ENCODE peak calls at places on chromosomes 13 and 19, in four cellular contexts. P is K562, T is IMR-90, A is H1. E is an unnamed sample.

GRCh38 chr13:112931028-112931934 is 37.7 kb upstream of the MCF2L start:
- DNase-seq in P (peak), T (peak), A (peak), E (no peak)

GRCh38 chr13:27043013-27043412 is 128.6 kb downstream of the USP12 start:
- DNase-seq in P (no peak), T (peak), A (peak), E (no peak)

GRCh38 chr19:16308081-16308480 is 16.5 kb upstream of the KLF2 start:
- DNase-seq in A (no peak), P (no peak), T (no peak), E (no peak)

GRCh38 chr13:45339867-45340266 is 1.1 kb downstream of the TPT1 start:
- DNase-seq in A (no peak), P (no peak), T (no peak), E (no peak)

GRCh38 chr19:50190439-50190891 is 13.0 kb upstream of the MYH14 start:
- DNase-seq in T (no peak), A (no peak), P (no peak), E (peak)

GRCh38 chr13:90867336-90867683 is 480.2 kb upstream of the MIR17HG start:
- DNase-seq in A (peak), P (peak), T (peak), E (peak)

GRCh38 chr19:51777570-51778460 is 16.8 kb downstream of the FPR2 start:
- DNase-seq in P (peak), T (peak), A (peak), E (no peak)

GRCh38 chr13:83935566-83935965 is 53.3 kb upstream of the SLITRK1 start:
- DNase-seq in A (no peak), P (no peak), T (no peak), E (no peak)

GRCh38 chr13:25945596-25945995 is 106.2 kb downstream of the SHISA2 start:
- DNase-seq in A (no peak), T (no peak), P (no peak), E (no peak)

GRCh38 chr19:55080121-55080914 is 4.6 kb downstream of the EPS8L1 start:
- DNase-seq in T (peak), P (peak), A (no peak), E (no peak)

GRCh38 chr19:24063312-24063711 is 23.7 kb upstream of the ZNF254 start:
- DNase-seq in P (no peak), T (no peak), A (no peak), E (no peak)

GRCh38 chr13:30456290-30456689 is 9.4 kb downstream of the HMGB1 start:
- DNase-seq in A (no peak), T (no peak), P (no peak), E (no peak)

GRCh38 chr13:110449225-110450015 is 112.1 kb downstream of the RAB20 start:
- DNase-seq in P (no peak), A (no peak), T (no peak), E (no peak)

GRCh38 chr13:26589754-26590153 is 32.3 kb downstream of the WASF3 start:
- DNase-seq in P (no peak), T (peak), A (no peak), E (no peak)

GRCh38 chr13:41148421-41149283 is 16.1 kb upstream of the KBTBD6 start:
- DNase-seq in A (no peak), P (peak), T (no peak), E (no peak)

GRCh38 chr19:1491849-1492170 is 829 bp downstream of the REEP6 start:
- DNase-seq in A (no peak), P (no peak), T (no peak), E (no peak)

GRCh38 chr13:43242040-43242439 is 218.7 kb downstream of the DNAJC15 start:
- DNase-seq in A (no peak), T (peak), P (no peak), E (no peak)

GRCh38 chr19:8146877-8147575 is 2.4 kb downstream of the FBN3 start:
- DNase-seq in P (no peak), T (no peak), A (no peak), E (no peak)

GRCh38 chr19:21052902-21053301 is 29.1 kb upstream of the ZNF714 start:
- DNase-seq in P (peak), A (no peak), T (no peak), E (no peak)

GRCh38 chr13:108944760-108945159 is 315.3 kb downstream of the MYO16 start:
- DNase-seq in T (no peak), A (no peak), P (no peak), E (no peak)

GRCh38 chr13:48159436-48160225 is 64.7 kb upstream of the MED4 start:
- DNase-seq in T (no peak), A (peak), P (no peak), E (no peak)

GRCh38 chr13:60583911-60584753 is 187.1 kb downstream of the TDRD3 start:
- DNase-seq in T (peak), A (peak), P (peak), E (no peak)

GRCh38 chr19:47511681-47512080 is 3.2 kb downstream of the NAPA start:
- DNase-seq in P (no peak), T (peak), A (no peak), E (no peak)

GRCh38 chr19:34310494-34310981 is 54.5 kb upstream of the GPI start:
- DNase-seq in T (no peak), A (no peak), P (no peak), E (no peak)

GRCh38 chr13:40165533-40165932 is 500.9 kb downstream of the FOXO1 start:
- DNase-seq in P (no peak), A (no peak), T (no peak), E (no peak)

GRCh38 chr13:43087960-43088580 is 64.7 kb downstream of the DNAJC15 start:
- DNase-seq in P (no peak), A (no peak), T (peak), E (no peak)

GRCh38 chr19:43450545-43450997 is 14.8 kb downstream of the LYPD3 start:
- DNase-seq in T (peak), A (no peak), P (no peak), E (no peak)

GRCh38 chr19:31783592-31783991 is 434.4 kb upstream of the TSHZ3 start:
- DNase-seq in P (no peak), T (no peak), A (no peak), E (no peak)

GRCh38 chr19:14116525-14116917 is 1.0 kb downstream of the PRKACA start:
- DNase-seq in T (no peak), A (no peak), P (no peak), E (no peak)

GRCh38 chr13:42497798-42498197 is 76.2 kb upstream of the TNFSF11 start:
- DNase-seq in T (peak), P (no peak), A (no peak), E (peak)

GRCh38 chr13:42849200-42849599 is 67.8 kb downstream of the FAM216B start:
- DNase-seq in A (no peak), P (no peak), T (no peak), E (no peak)

GRCh38 chr13:81577601-81578000 is 1236.7 kb upstream of the SPRY2 start:
- DNase-seq in A (no peak), T (no peak), P (no peak), E (no peak)

GRCh38 chr13:97853550-97853949 is 99.9 kb upstream of the IPO5 start:
- DNase-seq in T (peak), P (no peak), A (no peak), E (no peak)

GRCh38 chr13:97856001-97856675 is 97.3 kb upstream of the IPO5 start:
- DNase-seq in T (no peak), P (no peak), A (no peak), E (no peak)

GRCh38 chr13:97858161-97858560 is 95.3 kb upstream of the IPO5 start:
- DNase-seq in A (no peak), T (no peak), P (no peak), E (no peak)

GRCh38 chr13:97852181-97852874 is 101.1 kb upstream of the IPO5 start:
- DNase-seq in P (no peak), A (no peak), T (no peak), E (no peak)

DNA sequence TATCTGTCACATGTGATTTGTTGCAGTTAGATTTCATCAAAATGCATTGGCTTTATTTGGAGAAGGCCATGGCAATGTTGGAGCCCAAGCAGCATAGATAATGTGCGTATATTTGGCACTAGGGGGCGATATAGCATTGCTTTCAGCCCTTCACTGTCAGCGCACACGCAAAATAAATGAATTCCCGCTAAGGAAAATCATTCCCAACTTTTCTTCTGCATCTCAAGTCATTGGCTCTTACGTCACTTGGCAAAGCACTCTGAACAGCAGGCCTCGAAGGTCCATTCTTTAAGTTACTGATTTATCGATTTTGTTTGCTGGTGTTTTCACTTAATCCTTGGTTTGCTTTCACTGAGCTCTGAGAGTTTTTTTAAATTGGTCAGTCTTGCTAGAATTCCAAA is 97.9 kb upstream of the IPO5 start:
- DNase-seq in T (peak), P (peak), A (no peak), E (peak)
- TF ChIP-seq CHD1 in T (peak), P (no peak), A (no peak), E (no peak)

DNA sequence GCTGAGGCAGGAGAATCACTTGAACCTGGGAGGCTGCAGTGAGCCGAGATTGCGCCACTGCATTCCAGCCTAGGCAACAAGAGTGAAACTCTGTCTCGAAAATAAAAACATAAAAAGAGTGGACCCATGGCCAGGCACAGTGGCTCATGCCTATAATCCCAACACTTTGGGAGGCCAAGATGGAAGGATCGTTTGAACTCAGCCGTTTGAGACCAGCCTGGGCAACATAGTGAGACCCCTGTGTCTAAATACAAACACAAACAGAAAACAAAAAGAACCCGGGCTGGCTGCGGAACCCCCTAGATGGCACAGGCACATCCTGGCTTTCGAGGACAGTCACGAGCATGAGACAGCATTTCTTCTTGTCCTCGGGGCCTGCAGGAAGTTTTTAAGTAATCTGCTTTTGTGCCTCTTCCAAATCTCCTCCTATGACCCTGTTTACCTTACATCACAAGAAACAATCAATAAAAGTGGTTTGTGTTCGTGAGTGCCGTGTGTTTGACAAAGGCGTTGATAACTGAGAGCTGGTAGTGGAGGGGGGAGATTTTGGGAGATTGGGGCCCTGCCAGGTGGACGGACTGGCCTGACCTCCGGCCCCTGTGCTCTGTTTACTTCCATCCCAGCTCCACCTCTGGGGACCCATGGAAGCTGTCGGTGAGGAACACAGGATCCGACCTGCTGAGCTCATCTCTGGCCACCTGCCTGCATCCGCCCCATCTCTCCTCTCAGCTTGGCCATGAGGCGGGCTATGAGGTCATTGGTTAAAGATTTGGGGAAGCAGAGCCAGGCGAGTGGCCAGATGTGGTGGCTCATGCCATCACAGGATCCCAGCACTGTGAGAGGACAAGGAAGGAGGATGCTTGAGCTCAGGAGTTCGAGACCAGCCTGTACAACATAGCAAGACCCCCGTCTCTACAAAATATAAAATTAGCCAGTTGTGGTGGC is 5.9 kb upstream of the GDF15 start:
- DNase-seq in A (no peak), T (peak), P (peak), E (no peak)
- TF ChIP-seq CHD1 in A (no peak), T (no peak), P (no peak), E (no peak)

GRCh38 chr13:24116103-24116502 is 44.4 kb upstream of the SPATA13 start:
- DNase-seq in P (no peak), A (no peak), T (no peak), E (no peak)
- TF ChIP-seq CHD1 in P (no peak), A (no peak), T (no peak), E (no peak)

DNA sequence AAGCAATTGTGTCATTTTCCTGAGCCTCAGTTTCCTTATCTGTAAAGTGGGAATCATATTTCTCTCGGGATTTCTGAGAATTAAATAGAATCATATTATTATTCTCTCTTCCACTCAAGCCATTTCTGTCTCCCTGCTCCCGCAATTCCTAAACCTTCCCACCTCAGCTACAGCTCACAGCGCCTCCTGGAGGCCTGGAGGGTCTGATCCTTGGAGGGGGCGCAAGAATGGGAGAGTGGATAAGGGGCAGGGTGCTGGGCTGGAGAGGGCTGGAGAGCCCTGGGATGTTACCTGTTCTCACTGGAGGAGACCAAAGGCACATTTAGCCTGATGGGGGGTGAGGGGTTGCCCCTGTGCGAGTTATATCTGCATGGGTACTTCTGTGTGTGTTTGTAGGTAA is 31.1 kb upstream of the CYP2S1 start:
- DNase-seq in P (peak), A (no peak), T (no peak), E (no peak)
- TF ChIP-seq CHD1 in P (no peak), A (no peak), T (no peak), E (no peak)

DNA sequence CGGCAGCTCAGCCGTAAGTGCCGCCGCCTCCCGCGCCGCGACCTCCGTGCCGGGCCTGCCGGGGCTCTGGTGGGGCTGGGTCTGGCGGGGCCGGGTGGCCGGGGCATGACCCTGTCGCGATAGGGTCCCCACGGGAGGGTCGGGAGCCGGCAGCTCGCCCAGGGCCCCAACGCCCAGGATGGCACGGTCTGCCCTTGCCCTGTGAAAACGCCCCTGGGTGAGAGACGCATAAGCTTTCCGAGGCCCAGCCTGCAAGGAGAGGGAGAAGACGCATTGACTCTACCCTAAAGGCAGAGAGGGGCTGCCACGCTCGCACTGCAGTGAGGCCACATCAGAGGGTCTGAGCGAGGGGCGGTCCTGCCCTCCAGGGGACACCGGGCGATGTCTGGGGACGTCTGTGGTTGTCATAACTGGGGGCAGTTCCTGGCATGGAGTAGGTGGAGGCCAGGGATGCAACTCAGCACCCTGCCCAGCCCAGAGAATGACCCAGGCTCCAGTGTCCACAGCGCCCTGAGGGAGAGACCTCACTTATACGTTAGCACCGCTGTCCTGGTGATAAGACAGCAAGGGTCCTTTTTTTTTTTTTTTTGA is 539 bp downstream of the ZNF554 start:
- DNase-seq in A (no peak), P (peak), T (no peak), E (no peak)
- TF ChIP-seq CHD1 in A (no peak), P (peak), T (no peak), E (no peak)

E was measured in GM12878.